ENCODE peak calls at places on chromosomes 4 and X, in six cellular contexts. L is stimulated activated CD4-positive, alpha-beta T cell treated with anti-CD3 and anti-CD28 coated beads, Interleukin-2, amount 100 ng/mL, for 48 hours; J is NCI-H1694; I is AG09309; T is stimulated activated CD8-positive, alpha-beta memory T cell treated with anti-CD3 and anti-CD28 coated beads, Interleukin-4, amount 100 ng/mL, for 24 hours; C is activated naive CD4-positive, alpha-beta T cell. S is an unnamed sample.

GRCh38 chr4:83043801-83044407 is 8.9 kb downstream of the COPS4 start:
- DNase-seq in T (no peak), C (no peak), J (no peak), L (no peak), I (peak), S (no peak)

GRCh38 chr4:32022071-32022470 is 1301.9 kb downstream of the PCDH7 start:
- DNase-seq in J (no peak), T (no peak), L (no peak), C (no peak), I (no peak), S (no peak)

GRCh38 chr4:129264008-129264657 is 168.2 kb downstream of the C4orf33 start:
- DNase-seq in T (no peak), I (no peak), J (no peak), L (no peak), C (no peak), S (no peak)

GRCh38 chr4:54090804-54091623 is 8.9 kb upstream of the GSX2 start:
- DNase-seq in L (no peak), C (no peak), T (no peak), I (no peak), J (no peak), S (no peak)

GRCh38 chrX:125198546-125198945 is 121.1 kb upstream of the TEX13C start:
- DNase-seq in T (no peak), I (no peak), C (no peak), L (no peak), J (peak), S (no peak)

GRCh38 chr4:76723373-76723772 is 174.6 kb downstream of the SOWAHB start:
- DNase-seq in J (no peak), T (no peak), I (no peak), C (no peak), L (no peak), S (no peak)

GRCh38 chrX:18354369-18355329 is at the start of gene SCML2:
- DNase-seq in C (no peak), T (peak), J (no peak), I (no peak), L (peak), S (no peak)

GRCh38 chr4:87677731-87678130 is 27.7 kb downstream of the DMP1 start:
- DNase-seq in C (no peak), I (no peak), T (no peak), L (no peak), J (no peak), S (no peak)

GRCh38 chr4:37014584-37014983 is 230.0 kb upstream of the NWD2 start:
- DNase-seq in L (no peak), I (no peak), J (no peak), C (no peak), T (no peak), S (no peak)

GRCh38 chr4:24748758-24749350 is 46.5 kb upstream of the SOD3 start:
- DNase-seq in C (no peak), T (no peak), I (no peak), J (no peak), L (no peak), S (no peak)

GRCh38 chr4:182242793-182243192 is 409 bp upstream of the TENM3 start:
- DNase-seq in I (no peak), T (no peak), J (no peak), L (no peak), C (no peak), S (no peak)

GRCh38 chrX:38750551-38750950 is 50.7 kb upstream of the MID1IP1 start:
- DNase-seq in L (no peak), C (no peak), J (no peak), T (no peak), I (no peak), S (no peak)

GRCh38 chr4:73212982-73213730 is 45.4 kb downstream of the ANKRD17 start:
- DNase-seq in J (no peak), L (no peak), C (no peak), I (no peak), T (no peak), S (no peak)

GRCh38 chr4:150569384-150569987 is 12.5 kb upstream of the MAB21L2 start:
- DNase-seq in J (no peak), T (no peak), I (peak), C (no peak), L (no peak), S (no peak)

GRCh38 chrX:9438950-9439494 is 25.8 kb upstream of the TBL1X start:
- DNase-seq in C (no peak), L (no peak), I (peak), T (no peak), J (no peak), S (no peak)

GRCh38 chrX:134512566-134512965 is 52.6 kb downstream of the HPRT1 start:
- DNase-seq in C (no peak), L (no peak), J (no peak), I (no peak), T (no peak), S (no peak)

GRCh38 chrX:134377537-134377936 is 82.4 kb upstream of the HPRT1 start:
- DNase-seq in C (no peak), L (no peak), I (no peak), T (no peak), J (peak), S (peak)

GRCh38 chr4:143021384-143021783 is 163.3 kb upstream of the USP38 start:
- DNase-seq in J (no peak), I (no peak), L (no peak), C (no peak), T (no peak), S (no peak)

GRCh38 chr4:10403633-10404445 is 53.4 kb downstream of the ZNF518B start:
- DNase-seq in L (peak), I (no peak), J (no peak), T (no peak), C (no peak), S (peak)

GRCh38 chr4:130808492-130808891 is 1712.5 kb downstream of the C4orf33 start:
- DNase-seq in T (no peak), C (no peak), J (no peak), L (no peak), I (no peak), S (no peak)

GRCh38 chrX:12080265-12080664 is 58.0 kb upstream of the FRMPD4 start:
- DNase-seq in C (no peak), J (peak), L (no peak), T (no peak), I (peak), S (peak)

GRCh38 chr4:107069049-107069448 is 32.9 kb upstream of the DKK2 start:
- DNase-seq in L (no peak), C (no peak), T (no peak), I (peak), J (no peak), S (no peak)

GRCh38 chr4:183797445-183798248 is 107.5 kb upstream of the STOX2 start:
- DNase-seq in I (no peak), L (no peak), J (no peak), C (no peak), T (no peak), S (no peak)

GRCh38 chr4:187027231-187027760 is 303.6 kb upstream of the FAT1 start:
- DNase-seq in T (no peak), I (no peak), J (no peak), C (no peak), L (no peak), S (no peak)

GRCh38 chr4:152187693-152188092 is 348.2 kb downstream of the FBXW7 start:
- DNase-seq in I (peak), T (no peak), C (no peak), L (no peak), J (no peak), S (no peak)

GRCh38 chrX:128623361-128623760 is 571.2 kb upstream of the ACTRT1 start:
- DNase-seq in T (no peak), C (no peak), J (no peak), I (no peak), L (no peak), S (no peak)

GRCh38 chr4:101178731-101179130 is 168.6 kb downstream of the PPP3CA start:
- DNase-seq in I (no peak), L (no peak), J (no peak), C (no peak), T (no peak), S (no peak)

GRCh38 chr4:125735107-125735506 is 420.4 kb downstream of the FAT4 start:
- DNase-seq in J (no peak), L (no peak), I (peak), C (no peak), T (no peak), S (no peak)

GRCh38 chr4:86961103-86961502 is 26.3 kb downstream of the AFF1 start:
- DNase-seq in I (no peak), L (no peak), T (no peak), C (no peak), J (no peak), S (peak)

GRCh38 chr4:109296545-109296944 is 5.9 kb downstream of the COL25A1 start:
- DNase-seq in L (no peak), J (no peak), T (no peak), I (no peak), C (no peak), S (no peak)

GRCh38 chr4:10153161-10153560 is 36.6 kb upstream of the WDR1 start:
- DNase-seq in I (no peak), T (no peak), C (no peak), L (no peak), J (no peak), S (no peak)

GRCh38 chrX:118423558-118423957 is 72.1 kb upstream of the DOCK11 start:
- DNase-seq in J (no peak), T (no peak), L (no peak), C (no peak), I (no peak), S (no peak)

GRCh38 chr4:4860803-4861591 is 1.5 kb downstream of the MSX1 start:
- DNase-seq in L (no peak), I (no peak), C (no peak), J (no peak), T (no peak), S (no peak)

GRCh38 chr4:26074672-26075071 is 160.7 kb downstream of the SMIM20 start:
- DNase-seq in L (peak), I (no peak), C (peak), J (no peak), T (peak), S (peak)

GRCh38 chr4:8191136-8191747 is 7.8 kb upstream of the SH3TC1 start:
- DNase-seq in J (no peak), T (no peak), C (no peak), I (no peak), L (no peak), S (no peak)